ENCODE peak calls at places on chromosomes 6 and 20, in six cellular contexts. One of them, this sample, is unnamed.
A peak's percentile ranks its signal among the peaks of the same experiment; 100 is the strongest.

GRCh38 chr6:137264308-137265075 is 45.3 kb upstream of the IFNGR1 start:
- DNase-seq in NCI-H1105: no peak
- DNase-seq in kidney epithelial cell: no peak
- DNase-seq in Peyer's patch: no peak
- DNase-seq in activated CD8-positive, alpha-beta memory T cell treated with anti-CD3 and anti-CD28 coated beads, Interleukin-2, amount 10 ng/mL, durations not matched to agents 7 days and 5 days: no peak
- DNase-seq in stimulated activated CD4-positive, alpha-beta T cell treated with anti-CD3 and anti-CD28 coated beads, TNF-alpha, amount 100 ng/mL, for 1 hour: no peak
- DNase-seq in this sample: no peak

GRCh38 chr6:143432588-143432987 is 17.9 kb downstream of the ADAT2 start:
- DNase-seq in Peyer's patch: no peak
- DNase-seq in stimulated activated CD4-positive, alpha-beta T cell treated with anti-CD3 and anti-CD28 coated beads, TNF-alpha, amount 100 ng/mL, for 1 hour: no peak
- DNase-seq in activated CD8-positive, alpha-beta memory T cell treated with anti-CD3 and anti-CD28 coated beads, Interleukin-2, amount 10 ng/mL, durations not matched to agents 7 days and 5 days: no peak
- DNase-seq in kidney epithelial cell: no peak
- DNase-seq in NCI-H1105: no peak
- DNase-seq in this sample: no peak

GRCh38 chr6:90203672-90204071 is 93.0 kb downstream of the BACH2 start:
- DNase-seq in Peyer's patch: no peak
- DNase-seq in stimulated activated CD4-positive, alpha-beta T cell treated with anti-CD3 and anti-CD28 coated beads, TNF-alpha, amount 100 ng/mL, for 1 hour: no peak
- DNase-seq in NCI-H1105: no peak
- DNase-seq in activated CD8-positive, alpha-beta memory T cell treated with anti-CD3 and anti-CD28 coated beads, Interleukin-2, amount 10 ng/mL, durations not matched to agents 7 days and 5 days: no peak
- DNase-seq in kidney epithelial cell: no peak
- DNase-seq in this sample: no peak

GRCh38 chr6:38686270-38687042 is 16.5 kb downstream of the GLO1 start:
- DNase-seq in activated CD8-positive, alpha-beta memory T cell treated with anti-CD3 and anti-CD28 coated beads, Interleukin-2, amount 10 ng/mL, durations not matched to agents 7 days and 5 days: no peak
- DNase-seq in NCI-H1105: no peak
- DNase-seq in stimulated activated CD4-positive, alpha-beta T cell treated with anti-CD3 and anti-CD28 coated beads, TNF-alpha, amount 100 ng/mL, for 1 hour: no peak
- DNase-seq in kidney epithelial cell: no peak
- DNase-seq in Peyer's patch: no peak
- DNase-seq in this sample: no peak

GRCh38 chr6:33428219-33428890 is 8.5 kb downstream of the SYNGAP1 start:
- DNase-seq in stimulated activated CD4-positive, alpha-beta T cell treated with anti-CD3 and anti-CD28 coated beads, TNF-alpha, amount 100 ng/mL, for 1 hour: no peak
- DNase-seq in Peyer's patch: no peak
- DNase-seq in activated CD8-positive, alpha-beta memory T cell treated with anti-CD3 and anti-CD28 coated beads, Interleukin-2, amount 10 ng/mL, durations not matched to agents 7 days and 5 days: peak; percentile 66
- DNase-seq in NCI-H1105: no peak
- DNase-seq in kidney epithelial cell: no peak
- DNase-seq in this sample: no peak

GRCh38 chr20:62761058-62761758 is 35.1 kb upstream of the MRGBP start:
- DNase-seq in NCI-H1105: no peak
- DNase-seq in kidney epithelial cell: no peak
- DNase-seq in activated CD8-positive, alpha-beta memory T cell treated with anti-CD3 and anti-CD28 coated beads, Interleukin-2, amount 10 ng/mL, durations not matched to agents 7 days and 5 days: no peak
- DNase-seq in stimulated activated CD4-positive, alpha-beta T cell treated with anti-CD3 and anti-CD28 coated beads, TNF-alpha, amount 100 ng/mL, for 1 hour: no peak
- DNase-seq in Peyer's patch: no peak
- DNase-seq in this sample: no peak

GRCh38 chr6:123829302-123829953 is 25.8 kb downstream of the NKAIN2 start:
- DNase-seq in stimulated activated CD4-positive, alpha-beta T cell treated with anti-CD3 and anti-CD28 coated beads, TNF-alpha, amount 100 ng/mL, for 1 hour: no peak
- DNase-seq in NCI-H1105: no peak
- DNase-seq in activated CD8-positive, alpha-beta memory T cell treated with anti-CD3 and anti-CD28 coated beads, Interleukin-2, amount 10 ng/mL, durations not matched to agents 7 days and 5 days: no peak
- DNase-seq in Peyer's patch: no peak
- DNase-seq in kidney epithelial cell: peak; percentile 68
- DNase-seq in this sample: no peak

GRCh38 chr6:64050586-64050985 is 415.0 kb downstream of the PHF3 start:
- DNase-seq in Peyer's patch: no peak
- DNase-seq in stimulated activated CD4-positive, alpha-beta T cell treated with anti-CD3 and anti-CD28 coated beads, TNF-alpha, amount 100 ng/mL, for 1 hour: no peak
- DNase-seq in activated CD8-positive, alpha-beta memory T cell treated with anti-CD3 and anti-CD28 coated beads, Interleukin-2, amount 10 ng/mL, durations not matched to agents 7 days and 5 days: no peak
- DNase-seq in NCI-H1105: no peak
- DNase-seq in kidney epithelial cell: no peak
- DNase-seq in this sample: no peak

This sample was measured in activated T-helper 1 cell treated with anti-CD3 and anti-CD28 coated beads, Interleukin-2, amount 50 U/mL, for 16 hours.